ENCODE peak calls at places on chromosome 15, in ten cellular contexts. Q is bronchial epithelial cell; Y is hepatocyte; I is CD4-positive, CD25-positive, alpha-beta regulatory T cell; E is left ventricle myocardium inferior; J is CD8-positive, alpha-beta memory T cell; H is PC-3; V is CD8-positive, alpha-beta T cell; C is MG63; P is H7. A is an unnamed sample. For H3K36me3, the result is how much of the 10 kb centered on the place peaks cover.

GRCh38 chr15:66007663-66008262 is 138.5 kb downstream of the RAB11A start:
- DNase-seq in Q (no peak), Y (no peak), I (peak), E (no peak), J (no peak), H (no peak), V (no peak), C (no peak), P (no peak), A (no peak)

GRCh38 chr15:40693904-40694705 is 869 bp upstream of the RAD51 start:
- DNase-seq in Q (no peak), Y (no peak), I (peak), E (no peak), J (no peak), H (peak), V (no peak), C (no peak), P (no peak), A (no peak)

GRCh38 chr15:60731583-60732130 is 252.7 kb upstream of the ICE2 start:
- DNase-seq in Q (no peak), Y (no peak), I (no peak), E (no peak), J (no peak), H (no peak), V (no peak), C (no peak), P (no peak), A (no peak)

GRCh38 chr15:65512807-65513416 is 4.6 kb downstream of the DPP8 start:
- DNase-seq in Q (no peak), Y (no peak), I (no peak), E (peak), J (peak), H (no peak), V (no peak), C (peak), P (no peak), A (no peak)

GRCh38 chr15:78298983-78299301 is 467 bp downstream of the SKIC8 start:
- DNase-seq in Q (peak), Y (peak), I (no peak), E (no peak), J (no peak), H (no peak), V (no peak), C (peak), P (no peak), A (no peak)

GRCh38 chr15:63896336-63897115 is 62.8 kb upstream of the HERC1 start:
- DNase-seq in Q (peak), Y (no peak), I (peak), E (no peak), J (no peak), H (peak), V (peak), C (peak), P (no peak), A (no peak)

GRCh38 chr15:51227967-51228783 is 110.2 kb downstream of the CYP19A1 start:
- DNase-seq in Q (peak), Y (peak), I (peak), E (no peak), J (no peak), H (peak), V (no peak), C (peak), P (no peak), A (peak)

GRCh38 chr15:65952425-65953053 is 83.2 kb downstream of the RAB11A start:
- DNase-seq in Q (peak), Y (peak), I (peak), E (no peak), J (no peak), H (peak), V (no peak), C (peak), P (peak), A (no peak)

GRCh38 chr15:68885070-68885469 is 45.3 kb upstream of the SPESP1 start:
- DNase-seq in Q (peak), Y (no peak), I (no peak), E (no peak), J (no peak), H (peak), V (no peak), C (peak), P (peak), A (no peak)

DNA sequence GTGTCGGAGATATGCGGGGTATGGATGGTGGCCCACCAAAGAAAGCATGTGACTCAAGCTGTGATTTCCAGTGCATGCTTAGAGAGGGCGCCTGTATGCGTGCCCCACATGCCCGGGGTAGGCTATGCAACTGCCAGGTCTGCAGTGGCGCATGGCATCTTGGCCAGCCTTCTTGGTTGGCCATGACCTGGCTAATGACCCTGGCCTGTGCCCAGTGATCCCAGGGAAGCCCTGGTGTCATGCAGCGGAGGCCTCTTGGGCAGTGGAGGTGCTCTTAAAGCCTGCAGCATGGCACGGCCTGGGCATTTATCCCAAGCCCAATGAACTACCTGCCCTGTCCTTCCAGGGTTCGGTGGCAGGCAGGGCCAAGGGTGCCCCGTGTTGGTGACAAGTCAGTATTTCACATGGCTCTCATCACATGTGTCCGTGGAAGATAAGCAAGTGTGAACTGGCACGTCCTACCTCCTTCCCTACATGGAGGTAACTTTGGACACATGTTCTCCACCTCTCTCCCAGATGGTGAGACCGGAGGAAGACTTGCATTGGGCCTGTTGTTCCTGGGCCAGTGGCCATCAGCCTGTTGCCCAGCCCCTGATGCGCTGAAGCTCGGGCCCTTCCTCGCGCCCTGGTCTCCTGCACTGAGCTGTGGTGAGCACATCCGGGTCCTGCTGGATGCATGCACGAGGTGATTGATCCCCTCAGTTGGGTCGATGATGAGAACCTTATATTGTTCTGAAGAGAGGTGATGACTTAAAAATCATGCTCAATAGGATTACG is 192.0 kb downstream of the UBE3A start:
- DNase-seq in Q (no peak), Y (no peak), I (no peak), E (no peak), J (no peak), H (no peak), V (no peak), C (no peak), P (peak), A (peak)
- H3K36me3 ChIP-seq in Q (under half), Y (under half), I (under half), E (under half), J (under half), H (under half), V (under half), C (under half), P (under half), A (under half)

GRCh38 chr15:89195836-89196235 is 25.5 kb downstream of the RLBP1 start:
- DNase-seq in Q (no peak), Y (no peak), I (no peak), E (no peak), J (no peak), H (no peak), V (no peak), C (no peak), P (no peak), A (no peak)

GRCh38 chr15:89192771-89193170 is 28.6 kb downstream of the RLBP1 start:
- DNase-seq in Q (peak), Y (no peak), I (no peak), E (no peak), J (no peak), H (no peak), V (no peak), C (no peak), P (no peak), A (no peak)

GRCh38 chr15:89196241-89196640 is 25.1 kb downstream of the RLBP1 start:
- DNase-seq in Q (no peak), Y (no peak), I (no peak), E (no peak), J (no peak), H (no peak), V (no peak), C (no peak), P (no peak), A (no peak)

GRCh38 chr15:89194608-89195007 is 26.8 kb downstream of the RLBP1 start:
- DNase-seq in Q (no peak), Y (no peak), I (no peak), E (no peak), J (no peak), H (no peak), V (no peak), C (no peak), P (no peak), A (no peak)

DNA sequence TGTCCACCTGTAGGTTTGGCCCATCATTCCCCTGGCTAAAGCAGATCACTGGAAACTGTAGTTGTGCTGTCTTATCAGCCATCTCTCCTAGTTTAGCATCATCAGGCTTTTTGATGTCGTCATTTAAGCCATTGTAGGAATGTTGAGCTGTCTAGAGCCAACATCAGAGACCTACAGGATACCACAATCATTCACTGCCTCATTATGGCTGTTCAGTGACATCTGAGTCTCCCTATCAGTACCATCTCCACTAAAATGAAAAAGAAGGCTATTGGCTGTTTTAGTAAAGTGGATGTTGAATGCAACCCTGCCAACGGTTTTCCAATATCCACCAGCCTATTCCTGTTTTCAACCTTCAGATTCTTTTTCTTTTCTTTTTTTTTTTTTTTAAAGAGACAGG is 29.2 kb downstream of the RLBP1 start:
- DNase-seq in Q (no peak), Y (no peak), I (no peak), E (no peak), J (no peak), H (no peak), V (no peak), C (no peak), P (no peak), A (no peak)
- H3K36me3 ChIP-seq in Q (under half), Y (under half), I (half or more), E (half or more), J (under half), H (under half), V (under half), C (under half), P (under half), A (half or more)

GRCh38 chr15:34155859-34156258 is 54.0 kb downstream of the PGBD4 start:
- DNase-seq in Q (no peak), Y (no peak), I (no peak), E (no peak), J (no peak), H (no peak), V (no peak), C (no peak), P (no peak), A (no peak)
- H3K36me3 ChIP-seq in Q (under half), Y (under half), I (under half), E (half or more), J (under half), H (half or more), V (under half), C (half or more), P (under half), A (under half)

DNA sequence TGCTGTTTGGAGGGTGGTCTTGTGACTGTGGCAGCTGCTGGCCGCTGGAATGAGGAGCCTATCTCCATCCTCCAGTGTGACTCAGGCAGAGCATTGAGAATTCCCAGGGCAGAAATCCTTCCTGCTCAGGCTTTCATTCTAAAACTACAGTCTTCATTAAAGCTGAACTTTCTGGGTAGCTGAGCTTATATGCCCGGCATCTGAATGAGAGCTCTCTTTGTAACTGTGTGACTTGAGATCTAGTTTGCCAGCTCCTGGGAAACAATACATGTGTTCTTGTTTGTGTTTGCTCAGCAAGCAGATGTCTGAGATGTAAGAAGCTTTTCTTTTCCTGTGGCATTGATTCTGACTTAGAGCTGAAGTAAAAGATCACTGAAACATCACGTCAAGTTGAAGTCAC is 22.4 kb downstream of the RLBP1 start:
- DNase-seq in Q (no peak), Y (no peak), I (no peak), E (no peak), J (no peak), H (no peak), V (no peak), C (no peak), P (no peak), A (no peak)
- H3K36me3 ChIP-seq in Q (under half), Y (under half), I (under half), E (half or more), J (under half), H (under half), V (under half), C (under half), P (under half), A (under half)

DNA sequence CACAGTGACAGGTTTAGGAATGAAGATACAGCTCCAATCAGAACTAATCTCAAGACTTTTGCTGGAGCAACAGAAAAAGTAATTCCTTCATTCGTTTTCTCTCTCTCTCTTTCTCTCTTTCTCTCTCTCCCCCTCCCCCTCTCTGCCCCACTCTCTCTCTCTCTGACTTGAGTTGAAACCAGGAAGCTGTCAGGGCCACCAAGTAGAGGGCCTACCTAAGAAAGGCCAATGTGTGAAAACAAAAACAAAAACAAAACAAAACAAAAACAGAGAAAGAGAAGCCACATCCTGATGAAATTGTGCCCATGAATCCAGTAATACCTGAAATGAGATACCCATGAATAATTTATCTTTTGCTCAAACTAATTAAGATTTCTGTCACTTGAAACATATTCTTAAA is 72.9 kb downstream of the ATP8B4 start:
- DNase-seq in Q (no peak), Y (no peak), I (no peak), E (no peak), J (no peak), H (no peak), V (no peak), C (no peak), P (no peak), A (no peak)
- H3K36me3 ChIP-seq in Q (under half), Y (under half), I (under half), E (under half), J (under half), H (under half), V (under half), C (under half), P (under half), A (under half)

GRCh38 chr15:43471975-43472374 is 21.0 kb downstream of the TP53BP1 start:
- DNase-seq in Q (no peak), Y (no peak), I (no peak), E (no peak), J (no peak), H (no peak), V (no peak), C (no peak), P (no peak), A (no peak)
- H3K36me3 ChIP-seq in Q (under half), Y (under half), I (half or more), E (half or more), J (under half), H (half or more), V (under half), C (half or more), P (under half), A (half or more)

GRCh38 chr15:90478981-90479481 is 50.7 kb upstream of the CRTC3 start:
- DNase-seq in Q (no peak), Y (no peak), I (peak), E (no peak), J (no peak), H (peak), V (no peak), C (no peak), P (no peak), A (no peak)

GRCh38 chr15:90482124-90483011 is 47.4 kb upstream of the CRTC3 start:
- DNase-seq in Q (no peak), Y (peak), I (peak), E (no peak), J (peak), H (peak), V (no peak), C (peak), P (peak), A (peak)

GRCh38 chr15:90483012-90483307 is 46.8 kb upstream of the CRTC3 start:
- DNase-seq in Q (no peak), Y (no peak), I (no peak), E (no peak), J (no peak), H (no peak), V (no peak), C (no peak), P (no peak), A (no peak)

GRCh38 chr15:90479656-90480055 is 50.1 kb upstream of the CRTC3 start:
- DNase-seq in Q (peak), Y (peak), I (no peak), E (no peak), J (no peak), H (peak), V (no peak), C (no peak), P (no peak), A (no peak)

DNA sequence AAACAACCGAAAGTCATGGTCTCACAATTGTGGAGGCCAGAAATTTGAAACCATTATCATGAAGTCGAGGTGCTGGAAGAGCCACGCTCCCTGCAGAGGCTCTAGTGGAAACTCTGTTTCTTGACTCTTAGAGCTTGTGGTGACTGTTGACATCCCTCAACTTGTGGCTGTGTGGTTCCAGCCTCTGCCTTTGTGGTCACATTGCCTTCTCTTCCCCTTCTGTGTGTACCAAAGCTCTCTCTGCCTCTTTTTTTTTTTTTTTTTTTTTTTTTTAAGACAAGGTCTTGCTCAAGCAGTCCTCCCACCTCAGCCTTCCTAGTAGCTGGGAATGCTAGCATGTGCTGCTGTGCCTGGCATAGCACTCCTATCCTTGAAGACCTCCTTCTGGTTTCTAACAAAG is 48.7 kb upstream of the CRTC3 start:
- DNase-seq in Q (no peak), Y (no peak), I (peak), E (no peak), J (no peak), H (no peak), V (peak), C (no peak), P (no peak), A (no peak)
- H3K36me3 ChIP-seq in Q (under half), Y (under half), I (half or more), E (half or more), J (half or more), H (half or more), V (under half), C (half or more), P (under half), A (under half)

DNA sequence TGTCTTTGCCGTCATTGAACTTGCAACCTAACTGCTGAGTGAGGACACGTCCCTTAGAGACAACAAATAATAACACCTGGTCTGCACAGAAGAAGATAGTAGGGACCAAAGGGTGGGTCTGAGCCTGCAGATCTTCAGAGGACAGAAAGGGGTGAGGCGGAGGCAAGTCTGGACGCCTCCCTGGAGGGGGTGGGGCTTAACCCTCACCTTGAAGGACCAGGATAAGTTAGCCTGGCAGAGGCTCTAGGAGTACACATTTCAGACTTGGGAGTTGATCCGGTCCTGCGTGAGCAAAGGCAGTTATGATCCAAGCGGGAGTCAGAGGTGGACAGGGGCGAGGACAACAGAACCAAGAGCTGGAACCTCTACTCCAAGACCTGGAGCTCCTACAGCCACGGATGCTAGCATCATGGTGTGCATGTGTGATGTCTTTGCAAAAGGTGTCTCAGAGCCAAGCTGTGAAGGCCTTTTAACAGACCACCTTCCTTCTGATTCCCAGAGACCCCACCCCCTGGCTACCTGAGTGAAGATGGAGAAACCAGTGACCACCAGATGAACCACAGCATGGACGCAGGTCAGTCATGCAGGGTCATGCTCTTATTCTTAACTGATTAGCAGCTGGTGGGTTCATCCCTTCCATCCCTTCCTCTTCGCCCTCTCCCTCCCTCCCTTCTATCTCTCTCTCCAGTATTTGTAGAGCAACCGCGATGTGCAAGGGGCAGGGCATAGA is 88.0 kb downstream of the AAGAB start:
- DNase-seq in Q (peak), Y (no peak), I (no peak), E (no peak), J (no peak), H (no peak), V (no peak), C (no peak), P (no peak), A (no peak)
- H3K36me3 ChIP-seq in Q (under half), Y (under half), I (half or more), E (under half), J (half or more), H (half or more), V (under half), C (half or more), P (under half), A (under half)

GRCh38 chr15:57735891-57736290 is 29.4 kb downstream of the POLR2M start:
- DNase-seq in Q (no peak), Y (no peak), I (no peak), E (no peak), J (no peak), H (no peak), V (no peak), C (no peak), P (no peak), A (no peak)
- H3K36me3 ChIP-seq in Q (under half), Y (under half), I (under half), E (under half), J (under half), H (under half), V (under half), C (under half), P (under half), A (under half)

A was measured in BE2C.